ENCODE peak calls at places on chromosome 1, in five cellular contexts. W is right cardiac atrium, Z is GM18507, U is left cardiac atrium, J is heart left ventricle. V is an unnamed sample.

GRCh38 chr1:59703226-59703917 is 111.4 kb upstream of the HOOK1 start:
- DNase-seq in W (no peak), J (no peak), Z (no peak), U (no peak), V (peak; percentile 56)

GRCh38 chr1:48532976-48533375 is 61.0 kb upstream of the SPATA6 start:
- DNase-seq in Z (no peak), J (no peak), W (no peak), U (no peak), V (no peak)

GRCh38 chr1:19480282-19480681 is 5.1 kb downstream of the CAPZB start:
- DNase-seq in J (no peak), W (no peak), Z (no peak), U (no peak), V (no peak)

GRCh38 chr1:175274368-175274767 is 81.8 kb upstream of the KIAA0040 start:
- DNase-seq in Z (no peak), U (no peak), J (no peak), W (no peak), V (no peak)

GRCh38 chr1:93608188-93609109 is 73.2 kb downstream of the BCAR3 start:
- DNase-seq in W (no peak), J (peak; percentile 71), Z (no peak), U (no peak), V (no peak)

GRCh38 chr1:64114012-64114525 is 89.4 kb upstream of the UBE2U start:
- DNase-seq in U (no peak), J (no peak), Z (no peak), W (no peak), V (no peak)

GRCh38 chr1:188371295-188371806 is 1542.6 kb downstream of the PLA2G4A start:
- DNase-seq in W (no peak), Z (no peak), J (no peak), U (no peak), V (no peak)

GRCh38 chr1:221415626-221416025 is 326.3 kb downstream of the DUSP10 start:
- DNase-seq in W (no peak), U (no peak), Z (no peak), J (no peak), V (no peak)